ENCODE peak calls at places on chromosomes 16 and 17, in eight cellular contexts. V is IMR-90, E is cardiac muscle cell, C is keratinocyte, D is breast epithelium, F is tibial artery, X is A549, G is upper lobe of right lung. T is an unnamed sample. For H3K4me1, the result is how much of the 10 kb centered on the place peaks cover.

GRCh38 chr17:78748730-78749317 is 33.2 kb downstream of the CYTH1 start:
- DNase-seq in V (peak), E (peak), C (no peak), D (no peak), F (peak), X (no peak), G (peak), T (no peak)

GRCh38 chr17:65594585-65594940 is 33.1 kb upstream of the AXIN2 start:
- DNase-seq in V (peak), E (peak), C (no peak), D (no peak), F (no peak), X (no peak), G (no peak), T (no peak)

GRCh38 chr17:5821813-5822212 is 237.5 kb upstream of the NLRP1 start:
- DNase-seq in V (no peak), E (no peak), C (no peak), D (no peak), F (no peak), X (no peak), G (no peak), T (no peak)

GRCh38 chr16:35210681-35211433 is 1751.4 kb downstream of the TP53TG3F start:
- DNase-seq in V (no peak), E (no peak), C (no peak), D (no peak), F (no peak), X (no peak), G (no peak), T (no peak)

GRCh38 chr16:29806096-29806579 is at the start of gene MAZ:
- DNase-seq in V (peak), E (peak), C (no peak), D (peak), F (no peak), X (peak), G (no peak), T (no peak)

GRCh38 chr17:6135996-6136395 is 65.8 kb downstream of the WSCD1 start:
- DNase-seq in V (no peak), E (no peak), C (no peak), D (no peak), F (no peak), X (no peak), G (no peak), T (no peak)

GRCh38 chr17:44878627-44879221 is 20.5 kb downstream of the EFTUD2 start:
- DNase-seq in V (peak), E (peak), C (no peak), D (no peak), F (no peak), X (peak), G (no peak), T (peak)

GRCh38 chr17:81601525-81602120 is 35.3 kb downstream of the NPLOC4 start:
- DNase-seq in V (peak), E (peak), C (peak), D (no peak), F (peak), X (peak), G (no peak), T (peak)

GRCh38 chr16:8183186-8184099 is 406.9 kb downstream of the TMEM114 start:
- DNase-seq in V (no peak), E (no peak), C (no peak), D (no peak), F (no peak), X (no peak), G (no peak), T (no peak)

GRCh38 chr16:14180431-14181059 is 109.4 kb downstream of the MRTFB start:
- DNase-seq in V (no peak), E (no peak), C (no peak), D (no peak), F (no peak), X (peak), G (no peak), T (no peak)

GRCh38 chr17:67033613-67034012 is 10.7 kb upstream of the CACNG1 start:
- DNase-seq in V (no peak), E (no peak), C (no peak), D (no peak), F (no peak), X (no peak), G (no peak), T (no peak)

GRCh38 chr17:50661795-50662391 is 27.2 kb downstream of the ABCC3 start:
- DNase-seq in V (peak), E (peak), C (peak), D (peak), F (peak), X (peak), G (peak), T (no peak)

GRCh38 chr16:77585379-77585778 is 136.9 kb upstream of the NUDT7 start:
- DNase-seq in V (peak), E (peak), C (no peak), D (no peak), F (no peak), X (no peak), G (no peak), T (no peak)

GRCh38 chr16:2470603-2471015 is 488 bp upstream of the NTN3 start:
- DNase-seq in V (no peak), E (no peak), C (no peak), D (no peak), F (no peak), X (peak), G (no peak), T (peak)

GRCh38 chr17:75492555-75493168 is 22.7 kb downstream of the CASKIN2 start:
- DNase-seq in V (no peak), E (no peak), C (no peak), D (no peak), F (no peak), X (no peak), G (no peak), T (no peak)

GRCh38 chr17:75490173-75490743 is 25.1 kb downstream of the CASKIN2 start:
- DNase-seq in V (no peak), E (no peak), C (no peak), D (no peak), F (no peak), X (no peak), G (no peak), T (no peak)

GRCh38 chr17:75490953-75491649 is 24.2 kb downstream of the CASKIN2 start:
- DNase-seq in V (no peak), E (no peak), C (no peak), D (no peak), F (no peak), X (no peak), G (no peak), T (no peak)

GRCh38 chr17:75493476-75494129 is 21.7 kb downstream of the CASKIN2 start:
- DNase-seq in V (no peak), E (no peak), C (no peak), D (no peak), F (no peak), X (no peak), G (no peak), T (no peak)

GRCh38 chr17:75491680-75492079 is 23.7 kb downstream of the CASKIN2 start:
- DNase-seq in V (no peak), E (no peak), C (no peak), D (no peak), F (no peak), X (no peak), G (no peak), T (no peak)
- H3K4me1 ChIP-seq in V (under half), E (under half), C (under half), D (under half), F (under half), X (under half), G (under half), T (under half)

GRCh38 chr16:11360581-11360980 is 15.3 kb downstream of the RMI2 start:
- DNase-seq in V (no peak), E (no peak), C (no peak), D (no peak), F (no peak), X (no peak), G (peak), T (no peak)
- H3K4me1 ChIP-seq in V (under half), E (under half), C (under half), D (under half), F (under half), X (under half), G (under half), T (under half)

GRCh38 chr17:38752119-38752929 is at the start of gene PSMB3:
- DNase-seq in V (peak), E (peak), C (peak), D (peak), F (peak), X (peak), G (peak), T (peak)
- H3K4me1 ChIP-seq in V (under half), E (under half), C (under half), D (under half), F (half or more), X (under half), G (under half), T (under half)

GRCh38 chr16:22372882-22373661 is 1.3 kb downstream of the CDR2 start:
- DNase-seq in V (no peak), E (no peak), C (no peak), D (no peak), F (no peak), X (no peak), G (no peak), T (no peak)

GRCh38 chr16:22370038-22370541 is 4.3 kb downstream of the CDR2 start:
- DNase-seq in V (peak), E (peak), C (no peak), D (no peak), F (no peak), X (no peak), G (no peak), T (no peak)

GRCh38 chr16:22366371-22366770 is 8.0 kb downstream of the CDR2 start:
- DNase-seq in V (no peak), E (no peak), C (no peak), D (no peak), F (no peak), X (no peak), G (no peak), T (no peak)

GRCh38 chr16:22366889-22367288 is 7.5 kb downstream of the CDR2 start:
- DNase-seq in V (no peak), E (no peak), C (no peak), D (no peak), F (no peak), X (no peak), G (no peak), T (no peak)

DNA sequence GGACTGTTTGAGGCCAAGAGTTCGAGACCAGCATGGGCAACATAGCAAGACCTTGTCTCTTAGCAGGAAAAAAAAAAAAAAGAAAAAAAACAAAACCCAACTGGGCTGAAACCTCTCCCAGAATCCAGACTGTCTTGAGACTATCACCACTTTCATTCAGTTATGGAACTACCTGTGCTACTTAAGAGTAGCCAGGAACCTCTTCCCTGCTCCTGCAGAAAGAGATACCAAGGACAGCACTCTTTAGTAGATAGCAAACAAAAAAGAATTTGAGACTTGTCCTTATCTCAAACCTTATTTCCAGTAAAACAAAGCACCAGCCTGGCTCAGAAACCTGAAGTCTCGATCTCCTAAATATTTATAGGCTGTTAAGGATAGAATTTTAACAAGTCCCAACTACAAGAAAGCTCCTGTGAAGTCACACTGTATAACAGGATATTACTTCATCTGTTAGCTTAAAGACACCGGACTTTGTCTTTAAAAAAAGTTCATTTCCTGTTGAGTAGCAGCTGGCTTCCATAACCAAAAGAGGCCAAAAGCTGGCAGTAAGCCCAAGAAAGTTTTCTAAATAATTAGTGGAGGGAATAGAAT is 5.1 kb downstream of the CDR2 start:
- DNase-seq in V (peak), E (peak), C (no peak), D (no peak), F (no peak), X (peak), G (no peak), T (peak)
- H3K4me1 ChIP-seq in V (under half), E (under half), C (half or more), D (under half), F (half or more), X (half or more), G (under half), T (under half)

DNA sequence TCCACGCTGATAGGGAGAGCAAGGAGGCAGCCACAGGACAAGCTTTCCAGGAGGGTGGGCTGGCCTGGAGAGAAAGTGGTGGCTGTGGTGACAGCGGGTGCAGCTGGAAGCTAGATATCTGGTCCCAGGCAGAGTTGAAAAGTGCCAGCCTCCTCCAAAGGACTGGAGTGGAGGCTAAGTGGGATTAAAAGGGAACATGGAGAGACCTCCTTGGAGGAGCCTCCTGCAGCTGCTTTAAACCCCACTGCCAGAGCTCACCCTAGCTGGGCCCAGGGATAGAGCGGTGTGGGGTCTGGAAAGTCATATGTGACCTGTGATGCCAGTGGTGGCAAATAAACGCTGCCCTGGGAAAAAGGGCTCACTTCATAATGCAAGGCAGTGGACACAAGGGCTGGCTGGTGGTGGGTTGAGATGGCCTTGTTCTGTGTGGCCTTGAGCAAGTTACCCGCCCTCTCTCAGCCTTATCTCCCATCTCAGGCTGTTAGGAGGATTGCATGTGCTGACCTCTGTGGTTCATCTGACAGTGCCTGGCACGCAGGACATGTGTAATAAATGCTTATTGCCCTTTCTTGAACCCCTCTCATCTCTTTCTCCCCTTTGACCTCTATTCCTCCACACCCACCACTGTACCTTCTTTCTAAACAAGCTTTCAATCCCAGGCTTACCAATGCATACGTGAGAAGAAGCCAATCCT is 61.0 kb upstream of the LGALS9 start:
- DNase-seq in V (no peak), E (no peak), C (no peak), D (no peak), F (no peak), X (no peak), G (no peak), T (no peak)
- H3K4me1 ChIP-seq in V (half or more), E (half or more), C (under half), D (under half), F (under half), X (half or more), G (under half), T (under half)

GRCh38 chr16:79286646-79287423 is 313.7 kb downstream of the MAF start:
- DNase-seq in V (no peak), E (no peak), C (no peak), D (no peak), F (peak), X (no peak), G (peak), T (peak)

GRCh38 chr16:79278506-79278905 is 322.0 kb downstream of the MAF start:
- DNase-seq in V (no peak), E (no peak), C (no peak), D (no peak), F (no peak), X (no peak), G (no peak), T (no peak)

GRCh38 chr16:79283578-79283977 is 317.0 kb downstream of the MAF start:
- DNase-seq in V (no peak), E (no peak), C (no peak), D (no peak), F (no peak), X (no peak), G (no peak), T (no peak)

GRCh38 chr16:79284760-79285159 is 315.8 kb downstream of the MAF start:
- DNase-seq in V (no peak), E (no peak), C (no peak), D (no peak), F (no peak), X (no peak), G (no peak), T (no peak)

DNA sequence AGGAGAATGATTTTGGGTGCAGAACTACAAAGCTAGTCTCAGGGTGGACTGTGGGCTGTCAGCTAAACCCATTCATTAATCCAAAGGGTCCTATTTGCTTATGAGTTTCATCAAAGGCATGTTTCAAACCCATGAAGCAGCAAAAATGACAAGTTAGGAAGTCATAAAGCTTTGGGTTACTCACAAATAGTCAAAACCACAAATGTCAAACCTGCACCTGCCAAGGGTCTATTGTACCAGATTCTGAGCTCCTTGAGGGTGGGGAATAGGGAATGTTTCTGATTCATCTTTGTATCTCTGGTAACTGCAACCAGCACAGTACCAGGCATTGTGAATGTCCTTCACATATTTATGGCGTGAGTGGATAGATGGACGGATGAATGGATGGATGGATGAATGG is 317.7 kb downstream of the MAF start:
- DNase-seq in V (no peak), E (no peak), C (no peak), D (no peak), F (no peak), X (no peak), G (no peak), T (no peak)
- H3K4me1 ChIP-seq in V (under half), E (under half), C (under half), D (under half), F (under half), X (under half), G (under half), T (under half)

DNA sequence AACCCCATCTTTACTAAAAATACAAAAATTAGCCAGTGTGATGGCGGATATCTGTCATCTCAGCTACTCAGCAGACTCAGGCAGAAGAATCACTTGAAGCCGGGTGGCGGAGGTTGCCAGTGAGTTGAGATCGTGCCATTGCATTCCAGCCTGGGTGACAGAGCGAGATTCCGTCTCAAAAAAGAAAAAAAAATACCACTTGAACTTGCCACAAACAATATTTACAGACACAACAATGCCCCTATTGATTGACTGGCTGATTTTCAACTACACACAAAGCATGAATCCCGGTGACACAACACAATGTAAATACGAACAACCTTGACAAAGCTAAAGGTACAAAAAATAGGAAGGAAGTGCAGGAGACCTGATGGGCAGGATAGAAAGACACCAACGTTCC is 49.3 kb downstream of the NXN start:
- DNase-seq in V (no peak), E (no peak), C (no peak), D (no peak), F (no peak), X (peak), G (no peak), T (no peak)
- H3K4me1 ChIP-seq in V (under half), E (under half), C (half or more), D (under half), F (under half), X (half or more), G (under half), T (under half)

DNA sequence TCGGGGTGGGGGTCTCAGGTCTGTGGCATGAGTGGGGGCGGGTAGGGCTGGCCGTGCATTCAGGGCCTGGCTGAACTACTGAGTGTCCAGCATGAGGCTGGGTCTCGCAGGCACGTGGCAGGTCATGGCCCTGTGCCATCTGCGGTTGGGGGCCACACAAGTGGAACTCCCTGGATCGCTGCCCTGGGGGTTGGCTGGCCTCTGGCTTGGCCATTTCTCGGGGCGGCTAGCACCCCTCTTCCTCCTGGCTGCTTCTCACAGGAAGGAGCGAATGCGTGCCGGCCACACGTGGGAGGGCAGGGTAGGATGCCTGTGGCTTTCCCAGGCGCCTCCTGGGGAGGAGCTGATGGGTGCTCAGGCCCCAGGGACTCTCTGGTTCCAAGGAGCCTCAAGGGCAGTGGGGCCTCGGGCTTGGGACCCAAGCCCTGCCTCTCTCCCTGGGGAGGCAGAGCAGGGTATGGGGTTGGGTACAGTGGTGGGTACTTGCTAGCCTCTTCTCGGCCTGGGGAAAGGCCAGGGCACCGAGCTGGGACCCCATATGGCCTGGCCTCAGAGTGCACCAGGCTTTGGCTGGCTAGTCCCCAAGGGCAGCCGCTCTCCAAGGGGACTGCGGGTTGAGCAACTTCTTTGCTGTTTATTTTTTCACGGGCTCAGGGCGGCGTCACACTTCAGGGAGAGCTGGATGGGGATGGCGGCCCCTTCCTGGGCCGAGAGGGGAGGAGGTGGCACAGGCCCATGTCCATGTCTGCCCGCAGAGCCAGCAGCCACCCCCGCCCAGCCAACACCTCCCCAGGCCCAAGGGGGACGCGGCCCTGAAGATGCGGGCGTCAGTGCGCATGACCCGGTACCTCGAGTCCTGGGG is 37.5 kb downstream of the ADCY7 start:
- DNase-seq in V (peak), E (peak), C (no peak), D (peak), F (peak), X (no peak), G (peak), T (no peak)
- H3K4me1 ChIP-seq in V (under half), E (under half), C (under half), D (under half), F (under half), X (under half), G (under half), T (under half)